ENCODE peak calls at places on chromosome 2, in ten cellular contexts. S is T-helper 9 cell; O is stimulated activated CD8-positive, alpha-beta memory T cell treated with anti-CD3 and anti-CD28 coated beads, Interleukin-2, amount 100 ng/mL, for 48 hours; Y is AG04450; J is GM03348; M is progenitor cell of endocrine pancreas; Z is H9; T is effector CD8-positive, alpha-beta T cell; B is neural crest cell; P is hepatic stellate cell. E is an unnamed sample.

GRCh38 chr2:162989507-162989906 is 150.9 kb upstream of the KCNH7 start:
- DNase-seq in S (no peak), O (no peak), Y (no peak), J (no peak), M (no peak), Z (no peak), T (no peak), B (no peak), P (no peak), E (no peak)

GRCh38 chr2:223536546-223536945 is 65.6 kb downstream of the SCG2 start:
- DNase-seq in S (no peak), O (no peak), Y (no peak), J (no peak), M (no peak), Z (no peak), T (no peak), B (no peak), P (no peak), E (no peak)

GRCh38 chr2:119264781-119265692 is 41.4 kb downstream of the STEAP3 start:
- DNase-seq in S (no peak), O (peak; percentile 12), Y (no peak), J (peak; percentile 78), M (peak; percentile 43), Z (peak; percentile 84), T (no peak), B (peak; percentile 55), P (peak; percentile 63), E (no peak)

GRCh38 chr2:96397756-96398525 is 62.4 kb downstream of the NCAPH start:
- DNase-seq in S (no peak), O (no peak), Y (no peak), J (no peak), M (no peak), Z (no peak), T (no peak), B (no peak), P (no peak), E (no peak)

GRCh38 chr2:143823856-143824255 is 694.6 kb downstream of the ARHGAP15 start:
- DNase-seq in S (no peak), O (no peak), Y (no peak), J (no peak), M (no peak), Z (no peak), T (no peak), B (no peak), P (no peak), E (no peak)

GRCh38 chr2:55880416-55881143 is 43.0 kb downstream of the EFEMP1 start:
- DNase-seq in S (no peak), O (no peak), Y (no peak), J (no peak), M (no peak), Z (no peak), T (no peak), B (no peak), P (no peak), E (no peak)

GRCh38 chr2:82781516-82781915 is 1677.6 kb downstream of the SUCLG1 start:
- DNase-seq in S (no peak), O (no peak), Y (no peak), J (no peak), M (no peak), Z (no peak), T (no peak), B (no peak), P (no peak), E (no peak)

GRCh38 chr2:10493636-10494281 is 45.6 kb upstream of the ODC1 start:
- DNase-seq in S (peak; percentile 73), O (peak; percentile 77), Y (peak; percentile 74), J (peak; percentile 32), M (no peak), Z (no peak), T (peak; percentile 35), B (no peak), P (no peak), E (peak; percentile 76)

GRCh38 chr2:69741281-69742169 is at the start of gene ANXA4:
- DNase-seq in S (peak; percentile 48), O (peak; percentile 59), Y (peak; percentile 45), J (peak; percentile 90), M (peak; percentile 56), Z (peak; percentile 69), T (peak; percentile 34), B (peak; percentile 32), P (peak; percentile 81), E (peak; percentile 94)

GRCh38 chr2:219362524-219363164 is 25.1 kb downstream of the DNPEP start:
- DNase-seq in S (no peak), O (no peak), Y (peak; percentile 94), J (peak; percentile 88), M (no peak), Z (no peak), T (no peak), B (no peak), P (peak; percentile 75), E (peak; percentile 82)

GRCh38 chr2:127726158-127726880 is 25.0 kb downstream of the SFT2D3 start:
- DNase-seq in S (no peak), O (no peak), Y (no peak), J (no peak), M (no peak), Z (no peak), T (no peak), B (no peak), P (no peak), E (no peak)

GRCh38 chr2:168694876-168695275 is 107.6 kb upstream of the NOSTRIN start:
- DNase-seq in S (no peak), O (no peak), Y (no peak), J (no peak), M (no peak), Z (no peak), T (no peak), B (no peak), P (no peak), E (no peak)

GRCh38 chr2:181962142-181962541 is 23.5 kb upstream of the PPP1R1C start:
- DNase-seq in S (no peak), O (no peak), Y (no peak), J (no peak), M (no peak), Z (no peak), T (no peak), B (no peak), P (no peak), E (no peak)

GRCh38 chr2:50746526-50746925 is 285.4 kb downstream of the NRXN1 start:
- DNase-seq in S (no peak), O (no peak), Y (no peak), J (peak; percentile 4), M (peak; percentile 10), Z (peak; percentile 44), T (no peak), B (peak; percentile 36), P (peak; percentile 2), E (no peak)

GRCh38 chr2:237931205-237931721 is 35.6 kb upstream of the UBE2F start:
- DNase-seq in S (no peak), O (no peak), Y (peak; percentile 80), J (peak; percentile 53), M (no peak), Z (no peak), T (no peak), B (no peak), P (peak; percentile 74), E (no peak)

GRCh38 chr2:75666821-75667344 is 20.3 kb downstream of the MRPL19 start:
- DNase-seq in S (no peak), O (no peak), Y (no peak), J (no peak), M (no peak), Z (no peak), T (no peak), B (no peak), P (no peak), E (no peak)

GRCh38 chr2:241036397-241036963 is 38.1 kb downstream of the SNED1 start:
- DNase-seq in S (peak; percentile 46), O (peak; percentile 34), Y (no peak), J (no peak), M (no peak), Z (peak; percentile 78), T (peak; percentile 60), B (no peak), P (no peak), E (peak; percentile 70)

GRCh38 chr2:65062843-65063242 is 6.6 kb downstream of the CEP68 start:
- DNase-seq in S (no peak), O (no peak), Y (no peak), J (no peak), M (no peak), Z (no peak), T (no peak), B (no peak), P (peak; percentile 21), E (no peak)

GRCh38 chr2:161355985-161356384 is 47.8 kb downstream of the PSMD14 start:
- DNase-seq in S (no peak), O (no peak), Y (no peak), J (no peak), M (no peak), Z (no peak), T (no peak), B (no peak), P (no peak), E (no peak)

GRCh38 chr2:43402002-43402401 is 175.6 kb upstream of the ZFP36L2 start:
- DNase-seq in S (no peak), O (no peak), Y (no peak), J (no peak), M (no peak), Z (no peak), T (no peak), B (no peak), P (no peak), E (no peak)

GRCh38 chr2:104965900-104966299 is 72.0 kb upstream of the MRPS9 start:
- DNase-seq in S (no peak), O (no peak), Y (no peak), J (no peak), M (no peak), Z (peak; percentile 41), T (no peak), B (no peak), P (no peak), E (no peak)

GRCh38 chr2:214069254-214069653 is 341.6 kb upstream of the VWC2L start:
- DNase-seq in S (no peak), O (no peak), Y (peak; percentile 47), J (peak; percentile 82), M (no peak), Z (no peak), T (no peak), B (no peak), P (peak; percentile 50), E (no peak)

GRCh38 chr2:71619230-71619741 is 165.9 kb downstream of the DYSF start:
- DNase-seq in S (no peak), O (no peak), Y (no peak), J (no peak), M (peak; percentile 8), Z (peak; percentile 24), T (no peak), B (no peak), P (no peak), E (peak; percentile 65)

GRCh38 chr2:235864746-235865535 is 303.2 kb downstream of the GBX2 start:
- DNase-seq in S (no peak), O (no peak), Y (no peak), J (peak; percentile 37), M (no peak), Z (no peak), T (no peak), B (no peak), P (no peak), E (no peak)

GRCh38 chr2:237202288-237203030 is 116.8 kb downstream of the COPS8 start:
- DNase-seq in S (no peak), O (no peak), Y (no peak), J (no peak), M (no peak), Z (no peak), T (no peak), B (no peak), P (no peak), E (no peak)

GRCh38 chr2:84038866-84039265 is 420.2 kb downstream of the SUCLG1 start:
- DNase-seq in S (no peak), O (no peak), Y (no peak), J (no peak), M (no peak), Z (no peak), T (no peak), B (no peak), P (no peak), E (no peak)

GRCh38 chr2:71940695-71941094 is 207.0 kb downstream of the CYP26B1 start:
- DNase-seq in S (no peak), O (no peak), Y (no peak), J (peak; percentile 7), M (no peak), Z (no peak), T (no peak), B (no peak), P (no peak), E (no peak)

E was measured in cardiac septum.